ENCODE peak calls at places on chromosomes 5 and 9, in six cellular contexts. O, A, D, W, P and V are unnamed samples.

GRCh38 chr5:106189121-106189809 is 1481.5 kb downstream of the EFNA5 start:
- DNase-seq in O (no peak), A (no peak), D (no peak), W (no peak), P (no peak), V (no peak)

GRCh38 chr5:125597338-125597737 is 825.9 kb upstream of the GRAMD2B start:
- DNase-seq in O (no peak), A (peak), D (peak), W (no peak), P (no peak), V (no peak)

GRCh38 chr9:119216891-119217290 is 152.3 kb downstream of the BRINP1 start:
- DNase-seq in O (no peak), A (peak), D (no peak), W (no peak), P (peak), V (peak)

GRCh38 chr9:21608200-21608599 is 126.1 kb upstream of the IFNE start:
- DNase-seq in O (no peak), A (peak), D (no peak), W (no peak), P (no peak), V (no peak)

GRCh38 chr9:95778957-95779356 is 96.5 kb upstream of the ERCC6L2 start:
- DNase-seq in O (no peak), A (peak), D (peak), W (no peak), P (peak), V (no peak)

GRCh38 chr5:107668933-107669542 is 1.7 kb downstream of the EFNA5 start:
- DNase-seq in O (no peak), A (no peak), D (peak), W (peak), P (no peak), V (peak)

GRCh38 chr9:3740690-3741419 is 215.1 kb upstream of the RFX3 start:
- DNase-seq in O (no peak), A (peak), D (peak), W (no peak), P (no peak), V (no peak)

GRCh38 chr9:134437417-134438203 is 111.4 kb downstream of the RXRA start:
- DNase-seq in O (no peak), A (no peak), D (no peak), W (no peak), P (no peak), V (peak)

GRCh38 chr5:143449772-143450171 is 46.3 kb upstream of the NR3C1 start:
- DNase-seq in O (no peak), A (peak), D (no peak), W (no peak), P (no peak), V (no peak)

GRCh38 chr5:29697786-29698414 is 1495.6 kb upstream of the CDH6 start:
- DNase-seq in O (no peak), A (no peak), D (peak), W (peak), P (no peak), V (peak)

GRCh38 chr5:154044585-154044984 is 5.8 kb downstream of the MFAP3 start:
- DNase-seq in O (no peak), A (no peak), D (no peak), W (no peak), P (no peak), V (no peak)

GRCh38 chr9:106893088-106893487 is 30.1 kb downstream of the ZNF462 start:
- DNase-seq in O (no peak), A (peak), D (peak), W (no peak), P (no peak), V (no peak)

GRCh38 chr9:97593960-97594359 is 39.2 kb downstream of the TSTD2 start:
- DNase-seq in O (no peak), A (no peak), D (no peak), W (no peak), P (no peak), V (no peak)

GRCh38 chr9:136395345-136396218 is 4.4 kb downstream of the SNAPC4 start:
- DNase-seq in O (no peak), A (no peak), D (no peak), W (no peak), P (no peak), V (no peak)

GRCh38 chr9:136396219-136396515 is 3.8 kb downstream of the SNAPC4 start:
- DNase-seq in O (no peak), A (no peak), D (no peak), W (no peak), P (no peak), V (no peak)

GRCh38 chr9:136393531-136393930 is 6.4 kb downstream of the SNAPC4 start:
- DNase-seq in O (no peak), A (no peak), D (no peak), W (no peak), P (no peak), V (no peak)

GRCh38 chr9:136392538-136393449 is 7.2 kb downstream of the SNAPC4 start:
- DNase-seq in O (no peak), A (no peak), D (no peak), W (no peak), P (no peak), V (no peak)

DNA sequence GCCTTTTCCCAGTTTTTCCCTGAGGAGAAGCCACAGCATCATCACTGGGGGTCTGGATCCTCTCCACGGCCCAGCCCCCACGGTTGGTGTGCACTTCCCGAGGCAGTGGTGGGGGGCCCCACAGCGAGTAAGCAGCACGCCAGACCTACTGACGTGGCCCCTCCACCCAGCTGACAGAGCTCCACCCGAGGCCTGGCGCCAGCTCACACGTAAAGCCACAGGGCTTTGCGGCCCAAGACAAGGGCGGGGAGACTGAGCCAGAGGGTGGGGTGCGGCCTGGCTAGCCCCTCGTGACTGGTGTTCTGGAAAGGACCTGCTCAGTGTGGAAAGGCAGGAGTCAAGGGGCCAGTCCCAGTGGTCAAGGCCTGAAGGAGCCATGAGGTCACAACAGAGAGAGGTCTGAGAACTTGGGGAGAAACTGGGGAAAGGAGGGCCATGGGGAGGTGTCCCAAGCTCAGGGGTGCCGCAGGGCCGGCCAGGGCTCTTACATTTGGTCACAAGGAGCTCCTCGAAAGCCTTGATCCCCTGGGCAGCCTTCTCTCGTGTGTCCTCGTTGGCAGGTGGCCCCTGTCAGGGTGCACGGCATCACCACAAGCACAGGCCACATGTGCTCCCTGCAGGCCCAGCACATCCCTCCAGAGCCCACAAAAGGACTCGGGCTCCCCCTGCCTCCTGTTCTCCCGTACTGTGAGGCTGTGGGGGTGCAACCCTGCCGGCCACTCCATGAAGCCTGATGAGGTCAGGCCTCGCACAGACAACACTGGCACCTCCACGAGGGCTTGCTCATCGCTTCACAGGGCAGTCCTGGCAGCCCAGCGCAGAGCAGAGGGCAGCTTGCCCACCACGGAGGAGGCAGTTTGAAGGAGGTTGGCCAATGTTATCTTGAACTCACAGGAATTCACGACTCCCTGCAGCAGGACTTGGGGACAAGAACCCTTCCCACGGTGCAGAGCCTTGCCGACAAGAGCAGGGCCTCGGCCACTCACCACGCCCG is 5.4 kb downstream of the SNAPC4 start:
- DNase-seq in O (no peak), A (no peak), D (no peak), W (no peak), P (no peak), V (no peak)
- TF ChIP-seq CTCF in O (no peak), A (no peak), D (no peak), W (no peak), P (no peak), V (no peak)

GRCh38 chr5:137359941-137360340 is 139.2 kb downstream of the SPOCK1 start:
- DNase-seq in O (no peak), A (no peak), D (peak), W (no peak), P (no peak), V (no peak)
- TF ChIP-seq CTCF in O (no peak), A (no peak), D (no peak), W (no peak), P (no peak), V (no peak)

DNA sequence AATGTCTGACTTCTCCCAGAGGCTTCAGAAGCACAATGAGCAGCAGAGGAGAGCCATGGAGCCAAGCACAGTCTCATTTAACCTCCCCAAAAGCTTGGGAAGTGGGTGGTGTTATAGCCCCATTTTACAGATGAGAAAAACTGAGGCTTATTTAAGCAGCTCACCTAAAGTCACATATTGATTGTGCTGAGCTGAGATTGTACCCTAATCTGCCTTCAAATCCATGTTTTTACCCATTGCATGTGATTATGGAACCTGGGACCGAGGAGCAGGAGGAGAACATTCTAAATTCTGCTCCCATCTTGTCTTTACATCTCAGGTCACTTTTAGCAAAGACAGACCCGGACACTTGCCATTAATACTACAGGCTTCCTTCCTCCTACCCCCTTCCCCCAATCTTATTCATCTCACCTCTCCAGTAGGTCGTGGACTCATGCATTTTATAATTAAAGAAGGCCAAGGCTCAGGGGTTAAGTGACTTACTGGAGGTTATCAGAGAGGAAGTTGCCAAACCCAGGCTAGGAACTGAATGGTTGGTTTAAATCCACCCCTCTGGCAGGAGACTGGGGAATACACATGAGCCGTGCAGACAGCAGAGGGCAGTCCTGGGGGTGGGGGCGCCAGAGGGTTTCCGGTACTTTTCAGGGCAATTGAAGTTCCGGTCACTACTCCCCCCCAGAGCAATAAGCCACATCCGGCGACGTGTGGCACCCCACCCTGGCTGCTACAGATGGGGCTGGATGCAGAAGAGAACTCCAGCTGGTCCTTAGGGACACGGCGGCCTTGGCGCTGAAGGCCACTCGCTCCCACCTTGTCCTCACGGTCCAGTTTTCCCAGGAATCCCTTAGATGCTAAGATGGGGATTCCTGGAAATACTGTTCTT is 51.0 kb upstream of the IL17B start:
- DNase-seq in O (no peak), A (peak), D (no peak), W (no peak), P (peak), V (no peak)
- TF ChIP-seq CTCF in O (no peak), A (peak), D (no peak), W (no peak), P (peak), V (no peak)

GRCh38 chr5:157818368-157818767 is 40.6 kb downstream of the CLINT1 start:
- DNase-seq in O (no peak), A (no peak), D (no peak), W (no peak), P (no peak), V (no peak)

GRCh38 chr5:157817928-157818327 is 41.0 kb downstream of the CLINT1 start:
- DNase-seq in O (no peak), A (no peak), D (no peak), W (no peak), P (no peak), V (no peak)

GRCh38 chr5:157819502-157820125 is 39.3 kb downstream of the CLINT1 start:
- DNase-seq in O (no peak), A (no peak), D (no peak), W (no peak), P (no peak), V (no peak)

GRCh38 chr5:157820593-157821252 is 38.2 kb downstream of the CLINT1 start:
- DNase-seq in O (no peak), A (peak), D (peak), W (peak), P (no peak), V (peak)

DNA sequence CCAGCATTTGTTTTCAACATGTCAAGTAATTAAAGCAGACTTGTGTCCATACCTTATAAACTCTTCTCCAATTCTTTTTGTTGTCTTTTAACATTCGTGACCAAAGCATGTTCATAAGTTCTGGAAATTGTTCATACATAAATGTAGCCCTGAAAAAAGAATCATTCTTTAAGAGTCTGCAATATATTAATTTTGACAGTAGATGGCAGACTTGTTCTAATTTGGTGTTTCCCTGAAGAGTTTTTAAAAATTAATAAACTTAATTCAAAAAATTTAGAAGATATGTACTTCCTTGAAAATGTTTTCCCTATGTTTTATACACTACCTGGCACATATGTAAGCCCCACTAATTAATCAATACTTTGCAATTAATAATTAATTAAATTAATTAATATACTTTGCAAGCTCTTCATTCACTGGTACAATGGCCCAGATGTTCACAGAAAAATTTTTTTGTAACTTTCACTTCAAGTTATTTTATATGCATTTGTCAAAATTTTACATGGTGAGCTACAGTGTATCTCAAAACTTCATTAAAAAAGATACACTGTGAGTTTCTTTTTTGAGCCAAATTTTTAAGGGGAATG is 42.2 kb downstream of the CLINT1 start:
- DNase-seq in O (no peak), A (no peak), D (peak), W (no peak), P (no peak), V (no peak)
- TF ChIP-seq CTCF in O (no peak), A (no peak), D (peak), W (peak), P (peak), V (peak)

DNA sequence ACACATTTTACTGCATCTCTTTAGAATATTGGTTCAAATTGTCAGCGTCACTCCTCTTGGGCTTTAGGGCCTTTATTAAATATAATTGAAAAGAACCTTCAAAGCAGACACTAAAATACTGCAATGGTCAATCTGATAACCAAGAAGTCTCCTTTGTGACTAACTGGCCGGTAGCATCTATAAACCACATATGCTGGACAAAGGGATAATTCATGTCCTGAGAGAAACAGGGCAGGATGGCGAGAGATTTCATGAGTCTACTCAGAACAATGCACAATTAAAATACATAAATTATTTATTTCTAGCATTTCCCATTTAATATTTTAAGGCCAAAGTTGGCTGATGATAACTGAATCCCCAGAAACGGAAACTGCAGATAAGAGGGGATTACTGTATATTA is 1083.4 kb upstream of the CDH18 start:
- DNase-seq in O (no peak), A (no peak), D (no peak), W (no peak), P (no peak), V (no peak)
- TF ChIP-seq CTCF in O (no peak), A (no peak), D (no peak), W (no peak), P (no peak), V (no peak)

DNA sequence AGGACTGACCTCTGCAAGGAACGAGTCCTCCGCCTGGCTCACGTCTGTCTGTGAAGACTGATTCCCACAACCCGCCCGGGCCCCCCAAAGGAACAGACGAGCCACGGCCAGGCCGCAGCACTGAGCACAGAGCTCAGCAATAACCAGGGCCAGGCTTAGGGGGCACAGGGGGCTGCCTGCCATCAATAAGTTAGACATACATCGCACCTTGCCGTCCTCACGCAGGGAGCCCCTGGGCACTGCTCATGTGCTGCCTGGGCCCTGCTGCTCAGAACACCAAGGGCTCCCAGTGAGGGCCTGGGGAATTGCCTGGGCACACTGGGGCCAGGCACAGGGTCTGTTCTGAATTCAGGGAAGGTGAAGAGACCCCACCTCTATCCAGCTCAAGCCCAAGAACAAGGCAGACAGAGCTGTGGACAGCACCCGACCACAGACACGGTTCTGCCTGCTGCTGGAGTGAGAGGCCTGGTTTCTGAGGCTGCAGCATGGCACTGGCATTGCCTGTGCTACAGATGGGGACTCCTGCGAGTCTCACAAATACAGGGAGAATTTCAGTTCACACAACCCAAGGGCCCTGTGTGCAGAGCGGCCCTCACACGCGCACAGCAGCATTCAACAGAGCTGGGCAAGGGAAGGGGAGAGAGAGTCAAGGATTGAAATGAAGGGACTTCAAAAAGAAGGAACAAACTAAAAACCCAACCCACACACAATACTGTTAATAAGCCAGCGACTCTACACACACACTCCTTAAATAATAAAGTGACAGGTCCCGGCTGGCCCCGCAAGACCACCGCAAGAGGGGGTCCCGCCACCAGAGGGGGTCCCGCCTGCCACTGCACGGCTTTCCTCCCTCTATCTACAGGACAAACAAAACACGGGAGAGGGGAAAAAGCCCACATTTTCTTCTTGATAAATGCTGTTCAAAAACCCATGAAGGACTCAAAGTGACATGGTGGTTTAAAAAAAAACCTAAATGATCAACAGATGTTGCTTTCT is 32.0 kb downstream of the PRRT1B start:
- DNase-seq in O (no peak), A (no peak), D (no peak), W (no peak), P (no peak), V (no peak)
- TF ChIP-seq CTCF in O (no peak), A (no peak), D (no peak), W (no peak), P (no peak), V (peak)